ENCODE peak calls at places on chromosome 1, in seven cellular contexts. B is stimulated activated CD4-positive, alpha-beta T cell treated with anti-CD3 and anti-CD28 coated beads, Interleukin-12 subunit alpha, Interleukin-12 subunit beta, amount 100 ng/mL, for 4 hours; U is DMS153; M is heart right ventricle; K is thoracic aorta; W is nucleus accumbens; O is WTC11. V is an unnamed sample.

GRCh38 chr1:43270421-43271095 is 775 bp downstream of the TMEM125 start:
- DNase-seq in B (peak), U (peak), M (no peak), K (no peak), W (no peak), O (peak), V (peak)

GRCh38 chr1:42684139-42684538 is 1.9 kb downstream of the YBX1 start:
- DNase-seq in B (no peak), U (no peak), M (no peak), K (no peak), W (no peak), O (no peak), V (no peak)

GRCh38 chr1:11501491-11501897 is 22.5 kb downstream of the DISP3 start:
- DNase-seq in B (no peak), U (no peak), M (no peak), K (no peak), W (peak), O (peak), V (no peak)

GRCh38 chr1:174942547-174943255 is 57.0 kb upstream of the CACYBP start:
- DNase-seq in B (no peak), U (peak), M (no peak), K (no peak), W (no peak), O (no peak), V (no peak)

GRCh38 chr1:14415396-14415795 is 183.1 kb upstream of the KAZN start:
- DNase-seq in B (no peak), U (no peak), M (no peak), K (no peak), W (no peak), O (peak), V (peak)

GRCh38 chr1:160171978-160172377 is 18.4 kb upstream of the CASQ1 start:
- DNase-seq in B (no peak), U (no peak), M (no peak), K (no peak), W (no peak), O (no peak), V (no peak)

GRCh38 chr1:219817914-219818313 is 110.4 kb downstream of the SLC30A10 start:
- DNase-seq in B (no peak), U (no peak), M (no peak), K (no peak), W (no peak), O (no peak), V (no peak)

GRCh38 chr1:209627349-209628196 is 24.7 kb downstream of the LAMB3 start:
- DNase-seq in B (peak), U (peak), M (peak), K (no peak), W (no peak), O (peak), V (peak)

GRCh38 chr1:212457740-212458338 is 25.1 kb downstream of the NENF start:
- DNase-seq in B (peak), U (peak), M (peak), K (no peak), W (no peak), O (peak), V (peak)

GRCh38 chr1:159279754-159280153 is 22.4 kb upstream of the FCER1A start:
- DNase-seq in B (no peak), U (no peak), M (no peak), K (no peak), W (no peak), O (no peak), V (no peak)

GRCh38 chr1:203667616-203668015 is 41.0 kb downstream of the ATP2B4 start:
- DNase-seq in B (no peak), U (no peak), M (no peak), K (no peak), W (no peak), O (no peak), V (no peak)

GRCh38 chr1:3630161-3630611 is 5.4 kb downstream of the TPRG1L start:
- DNase-seq in B (no peak), U (no peak), M (no peak), K (no peak), W (no peak), O (no peak), V (no peak)

GRCh38 chr1:51697160-51697559 is 80.3 kb downstream of the OSBPL9 start:
- DNase-seq in B (no peak), U (no peak), M (no peak), K (no peak), W (no peak), O (no peak), V (no peak)

GRCh38 chr1:234631721-234632125 is 21.7 kb upstream of the IRF2BP2 start:
- DNase-seq in B (no peak), U (no peak), M (no peak), K (no peak), W (no peak), O (no peak), V (no peak)

GRCh38 chr1:31995263-31995662 is 18.4 kb upstream of the KHDRBS1 start:
- DNase-seq in B (no peak), U (no peak), M (no peak), K (no peak), W (no peak), O (no peak), V (no peak)

GRCh38 chr1:159214149-159214760 is 9.6 kb downstream of the ACKR1 start:
- DNase-seq in B (peak), U (no peak), M (peak), K (no peak), W (no peak), O (peak), V (peak)

GRCh38 chr1:215517441-215517891 is 49.6 kb upstream of the KCTD3 start:
- DNase-seq in B (no peak), U (no peak), M (no peak), K (no peak), W (no peak), O (peak), V (no peak)

GRCh38 chr1:243718893-243719292 is 131.2 kb downstream of the AKT3 start:
- DNase-seq in B (no peak), U (no peak), M (no peak), K (no peak), W (no peak), O (no peak), V (no peak)

GRCh38 chr1:223077434-223077833 is 65.6 kb downstream of the TLR5 start:
- DNase-seq in B (no peak), U (no peak), M (peak), K (no peak), W (no peak), O (peak), V (no peak)

GRCh38 chr1:39141925-39142324 is 62.6 kb upstream of the MACF1 start:
- DNase-seq in B (no peak), U (no peak), M (no peak), K (no peak), W (no peak), O (peak), V (no peak)

GRCh38 chr1:70090875-70091274 is 114.5 kb downstream of the LRRC40 start:
- DNase-seq in B (no peak), U (no peak), M (no peak), K (no peak), W (no peak), O (no peak), V (no peak)

GRCh38 chr1:211874521-211875347 is 44.2 kb upstream of the LPGAT1 start:
- DNase-seq in B (no peak), U (no peak), M (no peak), K (no peak), W (no peak), O (no peak), V (no peak)

GRCh38 chr1:6349254-6349943 is 44.2 kb downstream of the ACOT7 start:
- DNase-seq in B (no peak), U (no peak), M (no peak), K (no peak), W (no peak), O (no peak), V (no peak)

GRCh38 chr1:27119270-27119618 is 35.7 kb downstream of the SLC9A1 start:
- DNase-seq in B (no peak), U (no peak), M (peak), K (no peak), W (no peak), O (no peak), V (no peak)

GRCh38 chr1:5896706-5897105 is 95.5 kb downstream of the NPHP4 start:
- DNase-seq in B (no peak), U (no peak), M (no peak), K (no peak), W (no peak), O (peak), V (no peak)

GRCh38 chr1:245085508-245086095 is 69.2 kb upstream of the KIF26B start:
- DNase-seq in B (no peak), U (no peak), M (no peak), K (no peak), W (no peak), O (no peak), V (no peak)

GRCh38 chr1:242196914-242197313 is 198.0 kb upstream of the MAP1LC3C start:
- DNase-seq in B (no peak), U (no peak), M (no peak), K (no peak), W (no peak), O (no peak), V (no peak)

GRCh38 chr1:109933856-109934711 is 23.4 kb downstream of the CSF1 start:
- DNase-seq in B (no peak), U (no peak), M (no peak), K (no peak), W (no peak), O (no peak), V (no peak)

GRCh38 chr1:35536551-35537162 is 20.5 kb downstream of the KIAA0319L start:
- DNase-seq in B (no peak), U (no peak), M (no peak), K (no peak), W (no peak), O (no peak), V (no peak)

GRCh38 chr1:183842817-183843187 is 37.9 kb downstream of the RGL1 start:
- DNase-seq in B (no peak), U (no peak), M (no peak), K (no peak), W (no peak), O (no peak), V (no peak)

GRCh38 chr1:219555802-219556201 is 57.1 kb downstream of the ZC3H11B start:
- DNase-seq in B (no peak), U (no peak), M (no peak), K (no peak), W (no peak), O (no peak), V (peak)

GRCh38 chr1:157403203-157403602 is 149.1 kb downstream of the FCRL5 start:
- DNase-seq in B (no peak), U (peak), M (no peak), K (no peak), W (no peak), O (peak), V (no peak)

GRCh38 chr1:221454096-221454495 is 287.8 kb downstream of the DUSP10 start:
- DNase-seq in B (no peak), U (no peak), M (no peak), K (no peak), W (no peak), O (no peak), V (no peak)